ENCODE peak calls at places on chromosomes 2 and 18, in five cellular contexts. Y is heart left ventricle, Q is right atrium auricular region, T is left lobe of liver, L is AG04450. G is an unnamed sample.
A peak's percentile ranks its signal among the peaks of the same experiment; 100 is the strongest.

GRCh38 chr18:25425030-25425429 is 73.1 kb upstream of the ZNF521 start:
- DNase-seq in Y (no peak), Q (no peak), T (no peak), L (no peak), G (peak; percentile 18)

GRCh38 chr2:11056614-11057013 is 98.7 kb upstream of the SLC66A3 start:
- DNase-seq in Y (no peak), Q (no peak), T (no peak), L (peak; percentile 79), G (peak; percentile 91)

GRCh38 chr2:207112397-207112796 is 53.4 kb downstream of the KLF7 start:
- DNase-seq in Y (no peak), Q (no peak), T (no peak), L (no peak), G (no peak)

GRCh38 chr2:74238879-74239278 is 40.5 kb downstream of the MTHFD2 start:
- DNase-seq in Y (no peak), Q (no peak), T (no peak), L (no peak), G (peak; percentile 69)

GRCh38 chr2:47226124-47227040 is 71.3 kb upstream of the STPG4 start:
- DNase-seq in Y (no peak), Q (no peak), T (no peak), L (no peak), G (no peak)

GRCh38 chr18:70293166-70293565 is 4.3 kb downstream of the SOCS6 start:
- DNase-seq in Y (no peak), Q (no peak), T (no peak), L (no peak), G (no peak)

GRCh38 chr2:233426619-233427342 is 72.5 kb downstream of the DGKD start:
- DNase-seq in Y (no peak), Q (peak; percentile 30), T (no peak), L (peak; percentile 86), G (peak; percentile 95)

GRCh38 chr2:21939961-21940360 is 816.2 kb downstream of the TDRD15 start:
- DNase-seq in Y (no peak), Q (no peak), T (no peak), L (no peak), G (peak; percentile 8)

GRCh38 chr2:104702451-104702850 is 151.5 kb upstream of the POU3F3 start:
- DNase-seq in Y (no peak), Q (no peak), T (no peak), L (no peak), G (no peak)

GRCh38 chr2:43059183-43059897 is 167.1 kb downstream of the ZFP36L2 start:
- DNase-seq in Y (peak; percentile 91), Q (peak; percentile 80), T (no peak), L (peak; percentile 89), G (peak; percentile 98)

GRCh38 chr18:57759650-57760049 is 43.5 kb downstream of the ATP8B1 start:
- DNase-seq in Y (no peak), Q (no peak), T (no peak), L (no peak), G (peak; percentile 69)

GRCh38 chr2:23243258-23243657 is 141.7 kb upstream of the KLHL29 start:
- DNase-seq in Y (no peak), Q (no peak), T (no peak), L (no peak), G (no peak)

GRCh38 chr2:118814368-118814767 is 33.1 kb downstream of the EN1 start:
- DNase-seq in Y (no peak), Q (no peak), T (no peak), L (no peak), G (no peak)